ENCODE peak calls at places on chromosomes 11 and 22, in nine cellular contexts. I is aorta; N is tibial artery; E is PC-9; S is CD4-positive, alpha-beta memory T cell; Q is Panc1; J is psoas muscle; D is endodermal cell; Z is pancreas. W is an unnamed sample.

GRCh38 chr22:35544810-35545209 is 4.2 kb downstream of the RASD2 start:
- DNase-seq in Z (no peak), N (no peak), E (no peak), D (no peak), I (no peak), J (no peak), Q (no peak), S (no peak), W (no peak)

GRCh38 chr11:122045181-122045586 is 70.8 kb downstream of the BLID start:
- DNase-seq in Q (no peak), N (no peak), D (no peak), S (no peak), Z (no peak), I (no peak), E (no peak), J (no peak), W (no peak)

GRCh38 chr22:41589260-41589600 is 410 bp downstream of the PMM1 start:
- DNase-seq in J (no peak), N (no peak), D (no peak), S (no peak), Z (no peak), Q (no peak), I (peak; percentile 66), E (no peak), W (no peak)

GRCh38 chr22:20299736-20300136 is 20.1 kb downstream of the DGCR6L start:
- DNase-seq in Z (peak; percentile 59), Q (no peak), E (no peak), N (no peak), S (no peak), J (peak; percentile 73), D (no peak), I (no peak), W (no peak)

GRCh38 chr22:48951836-48952235 is 875.8 kb downstream of the BRD1 start:
- DNase-seq in J (no peak), D (peak; percentile 25), S (no peak), Z (no peak), N (no peak), Q (no peak), I (no peak), E (no peak), W (no peak)

GRCh38 chr11:30914143-30914762 is 328.1 kb upstream of the MPPED2 start:
- DNase-seq in J (peak; percentile 56), N (peak; percentile 67), I (peak; percentile 66), Q (no peak), S (no peak), Z (peak; percentile 41), E (peak; percentile 9), D (peak; percentile 92), W (peak; percentile 80)

GRCh38 chr11:10304495-10305261 is at the start of gene ADM:
- DNase-seq in D (peak; percentile 96), Q (peak; percentile 96), N (peak; percentile 96), Z (peak; percentile 82), J (peak; percentile 94), E (peak; percentile 85), S (peak; percentile 31), I (peak; percentile 93), W (peak; percentile 93)

GRCh38 chr22:20131856-20132685 is 467 bp downstream of the ZDHHC8 start:
- DNase-seq in E (peak; percentile 21), N (no peak), D (no peak), J (peak; percentile 81), S (peak; percentile 21), Q (no peak), I (peak; percentile 71), Z (peak; percentile 46), W (no peak)

GRCh38 chr11:34051349-34052035 is at the start of gene CAPRIN1:
- DNase-seq in J (peak; percentile 94), S (peak; percentile 91), Z (peak; percentile 84), Q (peak; percentile 53), I (peak; percentile 93), D (peak; percentile 95), N (peak; percentile 91), E (peak; percentile 93), W (peak; percentile 91)

GRCh38 chr11:32325725-32326124 is 109.6 kb downstream of the WT1 start:
- DNase-seq in I (no peak), D (no peak), J (no peak), S (no peak), N (no peak), E (no peak), Z (no peak), Q (no peak), W (no peak)

GRCh38 chr11:107017433-107018227 is 646 bp downstream of the GUCY1A2 start:
- DNase-seq in D (peak; percentile 92), I (peak; percentile 62), E (no peak), J (peak; percentile 56), Z (peak; percentile 55), S (no peak), Q (no peak), N (no peak), W (peak; percentile 47)

GRCh38 chr11:5624489-5625278 is at the start of gene TRIM34:
- DNase-seq in I (peak; percentile 52), D (peak; percentile 80), Q (peak; percentile 48), Z (peak; percentile 45), J (no peak), E (peak; percentile 43), S (peak; percentile 77), N (peak; percentile 74), W (peak; percentile 36)

GRCh38 chr22:48234011-48234410 is 1471.6 kb downstream of the TBC1D22A start:
- DNase-seq in E (no peak), Z (no peak), I (no peak), D (peak; percentile 45), S (no peak), J (no peak), Q (no peak), N (no peak), W (no peak)

GRCh38 chr11:112127056-112127455 is 36.8 kb downstream of the IL18 start:
- DNase-seq in Q (no peak), D (no peak), E (no peak), I (no peak), N (no peak), S (no peak), J (no peak), Z (no peak), W (no peak)

GRCh38 chr11:82987997-82988396 is 83.7 kb downstream of the RAB30 start:
- DNase-seq in N (no peak), D (no peak), E (no peak), J (no peak), S (no peak), Z (no peak), I (no peak), Q (no peak), W (no peak)

DNA sequence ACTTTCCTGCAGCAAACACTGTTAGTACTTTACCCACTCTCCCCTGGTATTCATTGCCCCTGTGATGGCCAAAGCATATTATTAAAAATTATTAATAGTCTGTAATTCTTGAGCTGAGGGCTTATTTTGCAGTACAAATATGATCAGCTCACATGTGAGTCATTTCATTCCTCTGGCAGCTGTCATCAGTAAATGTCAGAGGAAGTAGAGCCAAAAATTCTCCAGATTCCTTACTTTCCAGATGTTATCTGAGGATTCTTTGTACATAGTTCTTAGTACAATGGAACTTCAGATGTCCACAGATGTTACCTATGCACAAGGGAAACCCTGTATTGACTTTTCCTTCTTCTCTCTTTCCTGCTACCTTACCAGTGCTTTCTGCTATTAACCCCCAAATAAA is 12.5 kb downstream of the OR5B3 start:
- DNase-seq in E (peak; percentile 14), Z (no peak), N (no peak), D (no peak), Q (no peak), I (no peak), S (no peak), J (no peak), W (no peak)
- H3K27ac ChIP-seq in E (no peak overlapping the region), Z (no peak overlapping the region), N (no peak overlapping the region), D (no peak overlapping the region), Q (no peak overlapping the region), I (no peak overlapping the region), S (no peak overlapping the region), J (no peak overlapping the region), W (no peak overlapping the region)

DNA sequence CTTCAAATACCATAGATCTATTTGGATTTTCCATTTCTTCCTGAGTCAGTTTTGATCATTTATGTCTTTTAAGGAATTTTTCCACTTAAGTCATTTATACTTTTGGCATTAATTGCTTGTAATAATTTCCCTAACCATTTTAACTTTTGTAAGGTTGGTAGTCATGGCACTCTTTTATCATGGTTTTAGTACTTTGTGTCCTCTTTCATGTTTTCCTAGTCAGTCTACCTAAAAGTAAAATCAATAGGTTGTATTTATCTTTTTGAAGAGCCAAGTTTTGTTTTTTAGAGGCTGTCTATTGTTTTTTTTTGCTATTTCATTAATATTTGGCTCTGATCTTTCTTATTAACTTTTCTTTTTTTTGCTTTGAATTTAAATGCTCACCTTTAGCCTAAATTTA is 45.5 kb upstream of the IGLL5 start:
- DNase-seq in J (no peak), Q (no peak), E (no peak), I (no peak), S (no peak), Z (no peak), N (no peak), D (no peak), W (no peak)
- H3K4me1 ChIP-seq in J (no peaks in the 10 kb centered on the region), Q (no peaks in the 10 kb centered on the region), E (no peaks in the 10 kb centered on the region), I (no peaks in the 10 kb centered on the region), S (peaks cover 13% of the 10 kb centered on the region), Z (no peaks in the 10 kb centered on the region), N (no peaks in the 10 kb centered on the region), D (no peaks in the 10 kb centered on the region), W (no peaks in the 10 kb centered on the region)

GRCh38 chr11:35101223-35101622 is 37.7 kb upstream of the CD44 start:
- DNase-seq in E (no peak), S (no peak), N (no peak), D (no peak), I (no peak), Q (no peak), J (no peak), Z (no peak), W (no peak)
- H3K27ac ChIP-seq in E (no peak overlapping the region), S (no peak overlapping the region), N (peak overlapping the region; percentile 59), D (no peak overlapping the region), I (no peak overlapping the region), Q (peak overlapping the region; percentile 88), J (no peak overlapping the region), Z (no peak overlapping the region), W (no peak overlapping the region)

GRCh38 chr22:31215018-31215535 is 3.0 kb downstream of the LIMK2 start:
- DNase-seq in Q (no peak), E (no peak), N (no peak), S (no peak), D (no peak), I (no peak), J (no peak), Z (no peak), W (no peak)

GRCh38 chr22:31212783-31213626 is 907 bp downstream of the LIMK2 start:
- DNase-seq in N (no peak), Z (no peak), S (no peak), D (peak; percentile 61), J (no peak), I (no peak), E (no peak), Q (no peak), W (no peak)

GRCh38 chr22:31211862-31212730 is at the start of gene LIMK2:
- DNase-seq in J (peak; percentile 97), D (peak; percentile 99), I (peak; percentile 96), E (peak; percentile 94), S (peak; percentile 94), N (peak; percentile 95), Z (peak; percentile 95), Q (no peak), W (peak; percentile 96)

GRCh38 chr22:31210830-31211503 is 1.1 kb upstream of the LIMK2 start:
- DNase-seq in S (peak; percentile 32), I (no peak), Q (no peak), D (no peak), Z (no peak), J (no peak), E (no peak), N (no peak), W (peak; percentile 65)

DNA sequence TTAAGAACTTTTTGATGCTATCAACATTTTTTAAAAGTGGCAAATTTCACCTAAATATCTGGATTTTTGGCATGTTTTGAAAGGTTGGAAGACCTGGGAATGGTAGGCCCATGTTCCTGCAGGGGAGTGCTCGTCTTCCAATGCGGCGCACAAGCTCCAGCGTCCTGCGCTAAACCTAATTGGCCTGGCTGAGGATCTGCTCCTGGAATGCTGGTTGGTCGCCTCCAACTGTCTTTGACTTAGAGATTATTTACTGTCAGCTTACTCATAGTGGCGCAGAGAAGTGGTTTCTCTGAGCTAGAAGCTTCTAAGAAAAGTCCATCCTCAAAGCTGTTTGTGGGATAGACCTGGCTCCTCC is 615 bp upstream of the LIMK2 start:
- DNase-seq in D (no peak), S (no peak), J (no peak), N (no peak), I (no peak), E (no peak), Z (no peak), Q (no peak), W (no peak)
- H3K4me1 ChIP-seq in D (no peaks in the 10 kb centered on the region), S (peaks cover 60% of the 10 kb centered on the region), J (peaks cover 14% of the 10 kb centered on the region), N (peaks cover 17% of the 10 kb centered on the region), I (no peaks in the 10 kb centered on the region), E (peaks cover 26% of the 10 kb centered on the region), Z (peaks cover 22% of the 10 kb centered on the region), Q (peaks cover 6% of the 10 kb centered on the region), W (peaks cover 21% of the 10 kb centered on the region)